ENCODE peak calls at places on chromosomes 13 and 19, in five cellular contexts. N is stimulated activated CD4-positive, alpha-beta T cell treated with anti-CD3 and anti-CD28 coated beads, Interleukin-2, amount 100 ng/mL, for 48 hours; O is SHP77; W is germinal center; Q is KG1. L is an unnamed sample.
A peak's percentile ranks its signal among the peaks of the same experiment; 100 is the strongest.

GRCh38 chr13:94632227-94632980 is 30.7 kb downstream of the GPR180 start:
- DNase-seq in N (no peak), O (no peak), W (no peak), Q (no peak), L (no peak)

GRCh38 chr19:40314646-40315045 is 29.5 kb upstream of the AKT2 start:
- DNase-seq in N (no peak), O (no peak), W (no peak), Q (no peak), L (no peak)

GRCh38 chr19:27652281-27652680 is 1560.7 kb downstream of the UQCRFS1 start:
- DNase-seq in N (no peak), O (no peak), W (no peak), Q (no peak), L (no peak)

GRCh38 chr19:6476155-6476895 is 5.3 kb downstream of the DENND1C start:
- DNase-seq in N (peak; percentile 80), O (peak; percentile 98), W (peak; percentile 59), Q (no peak), L (peak; percentile 69)

GRCh38 chr19:6417713-6418561 is 6.7 kb downstream of the KHSRP start:
- DNase-seq in N (no peak), O (no peak), W (no peak), Q (no peak), L (no peak)

GRCh38 chr13:30690282-30691188 is 44.8 kb upstream of the ALOX5AP start:
- DNase-seq in N (no peak), O (peak; percentile 12), W (peak; percentile 42), Q (no peak), L (no peak)

GRCh38 chr19:13825489-13826475 is 30.5 kb downstream of the ZSWIM4 start:
- DNase-seq in N (no peak), O (no peak), W (no peak), Q (no peak), L (no peak)

GRCh38 chr13:46303743-46304385 is 83.2 kb downstream of the RUBCNL start:
- DNase-seq in N (no peak), O (no peak), W (no peak), Q (no peak), L (no peak)

GRCh38 chr13:40974460-40975407 is 44.4 kb downstream of the ELF1 start:
- DNase-seq in N (no peak), O (no peak), W (peak; percentile 46), Q (no peak), L (no peak)

GRCh38 chr13:31334547-31334946 is 134.8 kb downstream of the B3GLCT start:
- DNase-seq in N (no peak), O (no peak), W (no peak), Q (no peak), L (no peak)

GRCh38 chr19:18257503-18258470 is 16.5 kb downstream of the IQCN start:
- DNase-seq in N (no peak), O (no peak), W (no peak), Q (no peak), L (no peak)

GRCh38 chr13:26759907-26760834 is at the start of gene GPR12:
- DNase-seq in N (no peak), O (no peak), W (no peak), Q (no peak), L (no peak)

GRCh38 chr13:110317093-110317492 is 10.0 kb downstream of the COL4A2 start:
- DNase-seq in N (no peak), O (no peak), W (no peak), Q (no peak), L (no peak)

GRCh38 chr13:106372199-106373160 is 163.0 kb downstream of the EFNB2 start:
- DNase-seq in N (no peak), O (no peak), W (no peak), Q (no peak), L (no peak)

GRCh38 chr19:19140476-19140875 is 2.2 kb upstream of the TMEM161A start:
- DNase-seq in N (no peak), O (no peak), W (no peak), Q (no peak), L (no peak)

GRCh38 chr13:104984296-104984818 is 1551.1 kb downstream of the EFNB2 start:
- DNase-seq in N (peak; percentile 13), O (no peak), W (no peak), Q (peak; percentile 83), L (no peak)

GRCh38 chr13:113211774-113212173 is 2.4 kb downstream of the CUL4A start:
- DNase-seq in N (no peak), O (peak; percentile 38), W (no peak), Q (no peak), L (no peak)

GRCh38 chr19:16185925-16186234 is 670 bp downstream of the FAM32A start:
- DNase-seq in N (no peak), O (peak; percentile 53), W (peak; percentile 54), Q (no peak), L (no peak)

GRCh38 chr19:14237011-14237941 is 31.3 kb upstream of the ADGRL1 start:
- DNase-seq in N (no peak), O (no peak), W (no peak), Q (no peak), L (no peak)

GRCh38 chr13:65613004-65613403 is 1617.1 kb downstream of the PCDH9 start:
- DNase-seq in N (no peak), O (no peak), W (no peak), Q (no peak), L (no peak)

GRCh38 chr19:20171285-20171684 is 4.3 kb downstream of the ZNF486 start:
- DNase-seq in N (no peak), O (no peak), W (no peak), Q (no peak), L (no peak)

GRCh38 chr19:14112809-14113385 is 4.7 kb downstream of the PRKACA start:
- DNase-seq in N (no peak), O (no peak), W (no peak), Q (no peak), L (no peak)

GRCh38 chr13:94481966-94482365 is 2.5 kb upstream of the DCT start:
- DNase-seq in N (no peak), O (no peak), W (no peak), Q (no peak), L (no peak)

GRCh38 chr13:29877456-29878096 is 27.2 kb upstream of the UBL3 start:
- DNase-seq in N (no peak), O (no peak), W (no peak), Q (no peak), L (no peak)

GRCh38 chr19:33595783-33596182 is 26.0 kb upstream of the CHST8 start:
- DNase-seq in N (no peak), O (no peak), W (no peak), Q (no peak), L (no peak)

GRCh38 chr13:48476674-48477073 is 56.2 kb downstream of the RCBTB2 start:
- DNase-seq in N (no peak), O (no peak), W (no peak), Q (no peak), L (no peak)

GRCh38 chr19:15304140-15304705 is 28.1 kb downstream of the BRD4 start:
- DNase-seq in N (peak; percentile 31), O (no peak), W (no peak), Q (no peak), L (no peak)

GRCh38 chr13:66492479-66492878 is 737.7 kb downstream of the PCDH9 start:
- DNase-seq in N (no peak), O (peak; percentile 30), W (no peak), Q (no peak), L (no peak)

GRCh38 chr13:113116871-113117271 is 5.7 kb upstream of the F10 start:
- DNase-seq in N (no peak), O (no peak), W (no peak), Q (no peak), L (no peak)

GRCh38 chr13:38090913-38091312 is 221.3 kb upstream of the TRPC4 start:
- DNase-seq in N (no peak), O (no peak), W (no peak), Q (no peak), L (no peak)

GRCh38 chr19:1438933-1439358 is 750 bp downstream of the RPS15 start:
- DNase-seq in N (no peak), O (no peak), W (no peak), Q (no peak), L (no peak)

GRCh38 chr13:29422015-29422414 is 173.5 kb downstream of the SLC7A1 start:
- DNase-seq in N (no peak), O (no peak), W (no peak), Q (no peak), L (no peak)

GRCh38 chr13:72403396-72404010 is 323.9 kb downstream of the MZT1 start:
- DNase-seq in N (no peak), O (no peak), W (no peak), Q (no peak), L (no peak)

GRCh38 chr13:53110181-53110580 is 81.6 kb downstream of the OLFM4 start:
- DNase-seq in N (no peak), O (no peak), W (no peak), Q (no peak), L (no peak)

GRCh38 chr13:30862707-30863106 is 43.4 kb upstream of the MEDAG start:
- DNase-seq in N (no peak), O (no peak), W (no peak), Q (no peak), L (no peak)

GRCh38 chr13:43908156-43909126 is 28.7 kb downstream of the LACC1 start:
- DNase-seq in N (no peak), O (peak; percentile 15), W (peak; percentile 6), Q (peak; percentile 31), L (no peak)